ENCODE peak calls at places on chromosome 12, in ten cellular contexts. M, I, T, D, F, A, L, C, B and K are unnamed samples.

GRCh38 chr12:45217846-45218245 is 2.0 kb downstream of the ANO6 start:
- DNase-seq in M (no peak), I (no peak), T (no peak), D (no peak), F (no peak), A (no peak), L (no peak), C (no peak), B (peak), K (no peak)

GRCh38 chr12:123934829-123935228 is 37.8 kb downstream of the CCDC92 start:
- DNase-seq in M (no peak), I (no peak), T (no peak), D (peak), F (no peak), A (no peak), L (no peak), C (no peak), B (peak), K (no peak)

GRCh38 chr12:38625306-38625705 is 280.1 kb downstream of the CPNE8 start:
- DNase-seq in M (no peak), I (no peak), T (no peak), D (no peak), F (no peak), A (no peak), L (no peak), C (no peak), B (no peak), K (no peak)

GRCh38 chr12:2682301-2683282 is 112.2 kb upstream of the FKBP4 start:
- DNase-seq in M (no peak), I (no peak), T (no peak), D (peak), F (peak), A (no peak), L (peak), C (no peak), B (peak), K (no peak)

GRCh38 chr12:121894633-121895032 is 6.0 kb downstream of the PSMD9 start:
- DNase-seq in M (no peak), I (no peak), T (no peak), D (peak), F (no peak), A (peak), L (peak), C (no peak), B (peak), K (peak)

GRCh38 chr12:126384029-126384564 is 1318.9 kb downstream of the AACS start:
- DNase-seq in M (no peak), I (no peak), T (no peak), D (no peak), F (peak), A (no peak), L (peak), C (no peak), B (no peak), K (no peak)

GRCh38 chr12:130874696-130875095 is 2.8 kb downstream of the RAN start:
- DNase-seq in M (no peak), I (no peak), T (no peak), D (no peak), F (no peak), A (no peak), L (no peak), C (no peak), B (no peak), K (no peak)

GRCh38 chr12:107079172-107080011 is 14.0 kb downstream of the CRY1 start:
- DNase-seq in M (no peak), I (no peak), T (no peak), D (peak), F (no peak), A (no peak), L (peak), C (peak), B (peak), K (no peak)

GRCh38 chr12:29732211-29732992 is 51.3 kb downstream of the TMTC1 start:
- DNase-seq in M (no peak), I (no peak), T (no peak), D (peak), F (no peak), A (no peak), L (no peak), C (no peak), B (peak), K (no peak)

GRCh38 chr12:67766370-67766769 is 117.8 kb downstream of the DYRK2 start:
- DNase-seq in M (no peak), I (peak), T (no peak), D (peak), F (no peak), A (no peak), L (no peak), C (no peak), B (peak), K (no peak)

GRCh38 chr12:72313757-72314270 is 41.6 kb downstream of the TRHDE start:
- DNase-seq in M (no peak), I (no peak), T (no peak), D (no peak), F (no peak), A (no peak), L (no peak), C (no peak), B (no peak), K (no peak)

GRCh38 chr12:46774011-46774633 is 51.7 kb downstream of the SLC38A4 start:
- DNase-seq in M (no peak), I (no peak), T (no peak), D (no peak), F (no peak), A (no peak), L (no peak), C (no peak), B (peak), K (no peak)

GRCh38 chr12:130715996-130716917 is at the start of gene RIMBP2:
- DNase-seq in M (no peak), I (peak), T (no peak), D (peak), F (peak), A (peak), L (peak), C (no peak), B (no peak), K (peak)

GRCh38 chr12:11861864-11862600 is 208.7 kb upstream of the BCL2L14 start:
- DNase-seq in M (no peak), I (no peak), T (no peak), D (no peak), F (no peak), A (no peak), L (no peak), C (no peak), B (no peak), K (no peak)

GRCh38 chr12:119940881-119941280 is 48.2 kb upstream of the BICDL1 start:
- DNase-seq in M (no peak), I (peak), T (no peak), D (peak), F (peak), A (no peak), L (no peak), C (no peak), B (peak), K (no peak)

GRCh38 chr12:100539209-100539608 is 34.3 kb upstream of the GAS2L3 start:
- DNase-seq in M (no peak), I (no peak), T (no peak), D (peak), F (no peak), A (peak), L (peak), C (no peak), B (peak), K (no peak)

GRCh38 chr12:92942905-92943304 is 13.8 kb upstream of the EEA1 start:
- DNase-seq in M (no peak), I (no peak), T (no peak), D (peak), F (no peak), A (peak), L (no peak), C (no peak), B (peak), K (no peak)

GRCh38 chr12:107580750-107581529 is 104.7 kb upstream of the PWP1 start:
- DNase-seq in M (no peak), I (no peak), T (no peak), D (no peak), F (no peak), A (no peak), L (peak), C (no peak), B (no peak), K (no peak)

GRCh38 chr12:6752181-6752930 is 585 bp downstream of the MLF2 start:
- DNase-seq in M (no peak), I (no peak), T (no peak), D (peak), F (no peak), A (no peak), L (peak), C (no peak), B (peak), K (peak)

GRCh38 chr12:100721193-100721592 is 73.4 kb upstream of the ANO4 start:
- DNase-seq in M (no peak), I (no peak), T (no peak), D (no peak), F (no peak), A (no peak), L (no peak), C (no peak), B (no peak), K (no peak)

GRCh38 chr12:66103011-66103913 is 27.3 kb downstream of the LLPH start:
- DNase-seq in M (no peak), I (no peak), T (no peak), D (no peak), F (no peak), A (no peak), L (peak), C (no peak), B (no peak), K (no peak)

GRCh38 chr12:20370001-20370381 is 1.7 kb downstream of the PDE3A start:
- DNase-seq in M (no peak), I (no peak), T (no peak), D (peak), F (no peak), A (peak), L (peak), C (no peak), B (peak), K (peak)

GRCh38 chr12:101713059-101713682 is 15.7 kb downstream of the CHPT1 start:
- DNase-seq in M (peak), I (no peak), T (no peak), D (no peak), F (no peak), A (peak), L (no peak), C (no peak), B (no peak), K (peak)

GRCh38 chr12:120402217-120402616 is 33.3 kb upstream of the MSI1 start:
- DNase-seq in M (peak), I (no peak), T (no peak), D (no peak), F (no peak), A (no peak), L (peak), C (no peak), B (peak), K (no peak)

GRCh38 chr12:43349863-43350262 is 202.1 kb downstream of the ADAMTS20 start:
- DNase-seq in M (no peak), I (no peak), T (no peak), D (no peak), F (no peak), A (no peak), L (no peak), C (no peak), B (peak), K (no peak)

GRCh38 chr12:65313704-65314317 is 35.3 kb downstream of the MSRB3 start:
- DNase-seq in M (no peak), I (no peak), T (no peak), D (no peak), F (peak), A (no peak), L (no peak), C (no peak), B (peak), K (no peak)

GRCh38 chr12:115597157-115597712 is 680.3 kb downstream of the MED13L start:
- DNase-seq in M (no peak), I (peak), T (no peak), D (peak), F (no peak), A (no peak), L (no peak), C (no peak), B (peak), K (no peak)

GRCh38 chr12:69481133-69481532 is 10.9 kb downstream of the FRS2 start:
- DNase-seq in M (no peak), I (no peak), T (no peak), D (no peak), F (no peak), A (no peak), L (no peak), C (no peak), B (no peak), K (no peak)

GRCh38 chr12:106722854-106723253 is 51.6 kb upstream of the RIC8B start:
- DNase-seq in M (no peak), I (no peak), T (no peak), D (no peak), F (no peak), A (no peak), L (peak), C (no peak), B (no peak), K (no peak)

GRCh38 chr12:55664826-55665225 is 28.1 kb downstream of the OR10P1 start:
- DNase-seq in M (no peak), I (no peak), T (no peak), D (no peak), F (no peak), A (no peak), L (no peak), C (no peak), B (no peak), K (no peak)

GRCh38 chr12:90995041-90995440 is 9.7 kb downstream of the EPYC start:
- DNase-seq in M (no peak), I (no peak), T (no peak), D (no peak), F (peak), A (no peak), L (no peak), C (no peak), B (no peak), K (no peak)

GRCh38 chr12:117518594-117519270 is 157.3 kb upstream of the NOS1 start:
- DNase-seq in M (no peak), I (no peak), T (peak), D (no peak), F (no peak), A (no peak), L (no peak), C (no peak), B (peak), K (no peak)

GRCh38 chr12:1915082-1915968 is 3.1 kb downstream of the CACNA2D4 start:
- DNase-seq in M (no peak), I (no peak), T (no peak), D (no peak), F (no peak), A (no peak), L (peak), C (peak), B (no peak), K (peak)

GRCh38 chr12:41950455-41950854 is 194.2 kb downstream of the GXYLT1 start:
- DNase-seq in M (no peak), I (no peak), T (no peak), D (no peak), F (peak), A (no peak), L (no peak), C (no peak), B (no peak), K (no peak)

GRCh38 chr12:72471806-72472205 is 199.6 kb downstream of the TRHDE start:
- DNase-seq in M (no peak), I (no peak), T (no peak), D (no peak), F (no peak), A (no peak), L (peak), C (no peak), B (no peak), K (no peak)

GRCh38 chr12:52082988-52083637 is 3.6 kb downstream of the SMIM41 start:
- DNase-seq in M (peak), I (no peak), T (peak), D (peak), F (peak), A (peak), L (peak), C (peak), B (peak), K (peak)